ENCODE peak calls at places on chromosome 19, in eight cellular contexts. O is mesothelial cell of epicardium, B is retinal pigment epithelial cell, P is Calu3, C is PC-3, A is heart right ventricle, T is dorsolateral prefrontal cortex, L is astrocyte. K is an unnamed sample.

GRCh38 chr19:48900477-48901452 is 653 bp downstream of the NUCB1 start:
- DNase-seq in O (no peak), B (no peak), P (no peak), C (peak), A (no peak), T (no peak), L (peak), K (no peak)

GRCh38 chr19:29001922-29002247 is 211.1 kb downstream of the UQCRFS1 start:
- DNase-seq in O (no peak), B (no peak), P (no peak), C (no peak), A (no peak), T (no peak), L (no peak), K (no peak)

GRCh38 chr19:12411893-12412292 is 10.8 kb upstream of the ZNF799 start:
- DNase-seq in O (no peak), B (no peak), P (no peak), C (no peak), A (no peak), T (no peak), L (no peak), K (no peak)

GRCh38 chr19:18746393-18747167 is 44.5 kb downstream of the COMP start:
- DNase-seq in O (no peak), B (no peak), P (no peak), C (no peak), A (no peak), T (no peak), L (no peak), K (no peak)

GRCh38 chr19:33675501-33676124 is 53.9 kb downstream of the CHST8 start:
- DNase-seq in O (peak), B (no peak), P (no peak), C (no peak), A (no peak), T (no peak), L (no peak), K (no peak)

GRCh38 chr19:55212447-55212846 is 3.1 kb upstream of the PTPRH start:
- DNase-seq in O (no peak), B (no peak), P (peak), C (peak), A (no peak), T (no peak), L (no peak), K (no peak)

GRCh38 chr19:10644351-10645007 is 9.7 kb upstream of the ILF3 start:
- DNase-seq in O (peak), B (no peak), P (peak), C (peak), A (peak), T (peak), L (peak), K (peak)

GRCh38 chr19:39093761-39094160 is 9.6 kb downstream of the ACP7 start:
- DNase-seq in O (no peak), B (no peak), P (no peak), C (no peak), A (no peak), T (no peak), L (peak), K (no peak)

GRCh38 chr19:10593820-10594637 is 6.9 kb upstream of the AP1M2 start:
- DNase-seq in O (no peak), B (no peak), P (no peak), C (no peak), A (no peak), T (peak), L (no peak), K (no peak)

GRCh38 chr19:37654118-37654517 is 1.1 kb downstream of the ZFP30 start:
- DNase-seq in O (no peak), B (peak), P (no peak), C (no peak), A (no peak), T (no peak), L (no peak), K (no peak)

GRCh38 chr19:44573183-44573582 is 40.2 kb upstream of the IGSF23 start:
- DNase-seq in O (no peak), B (no peak), P (no peak), C (no peak), A (no peak), T (no peak), L (no peak), K (no peak)

GRCh38 chr19:10419646-10420443 is 493 bp upstream of the PDE4A start:
- DNase-seq in O (peak), B (no peak), P (no peak), C (peak), A (no peak), T (no peak), L (peak), K (peak)

GRCh38 chr19:8194528-8195275 is 14.5 kb upstream of the CERS4 start:
- DNase-seq in O (no peak), B (no peak), P (no peak), C (no peak), A (no peak), T (no peak), L (no peak), K (no peak)

GRCh38 chr19:45767410-45767880 is 1.6 kb downstream of the SIX5 start:
- DNase-seq in O (peak), B (peak), P (peak), C (peak), A (peak), T (no peak), L (peak), K (no peak)

GRCh38 chr19:17107546-17108452 is 32.2 kb downstream of the MYO9B start:
- DNase-seq in O (peak), B (peak), P (peak), C (peak), A (peak), T (peak), L (peak), K (no peak)

GRCh38 chr19:38831142-38831605 is 420 bp downstream of the ECH1 start:
- DNase-seq in O (peak), B (no peak), P (peak), C (peak), A (peak), T (peak), L (peak), K (no peak)

GRCh38 chr19:51242881-51243280 is 8.0 kb upstream of the SIGLECL1 start:
- DNase-seq in O (no peak), B (no peak), P (no peak), C (no peak), A (no peak), T (no peak), L (no peak), K (no peak)

GRCh38 chr19:30648321-30648720 is 276.1 kb downstream of the ZNF536 start:
- DNase-seq in O (no peak), B (no peak), P (no peak), C (no peak), A (no peak), T (no peak), L (no peak), K (no peak)
- TF ChIP-seq CTCF in O (no peak), B (peak), P (no peak), C (no peak), A (no peak), T (no peak), L (peak), K (no peak)

DNA sequence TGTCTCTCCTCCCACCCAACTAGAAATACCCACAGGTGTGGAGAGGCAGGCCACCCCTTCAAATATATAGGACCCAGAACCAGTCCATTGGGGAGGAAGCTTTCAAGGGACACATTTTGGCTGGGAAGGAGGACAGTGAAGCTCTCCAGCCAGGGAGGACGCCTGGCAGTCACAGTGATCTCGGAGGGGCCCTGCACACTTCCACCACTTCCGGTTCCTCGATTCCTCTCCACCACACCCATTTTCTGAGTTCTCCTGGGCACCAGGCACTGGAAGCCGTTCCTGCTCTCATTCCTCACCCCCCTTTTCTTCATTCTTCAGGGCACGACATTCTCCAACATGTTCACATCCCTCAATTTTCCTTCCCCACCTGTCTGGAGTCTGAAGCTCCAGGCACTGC is 30.4 kb upstream of the CEACAM21 start:
- DNase-seq in O (no peak), B (no peak), P (no peak), C (no peak), A (no peak), T (no peak), L (no peak), K (no peak)
- TF ChIP-seq CTCF in O (no peak), B (no peak), P (no peak), C (no peak), A (no peak), T (no peak), L (no peak), K (no peak)

GRCh38 chr19:2540646-2541454 is 64.9 kb downstream of the GADD45B start:
- DNase-seq in O (peak), B (peak), P (peak), C (peak), A (peak), T (no peak), L (peak), K (no peak)
- TF ChIP-seq CTCF in O (no peak), B (peak), P (no peak), C (no peak), A (peak), T (no peak), L (no peak), K (no peak)

GRCh38 chr19:13824703-13825102 is 29.5 kb downstream of the ZSWIM4 start:
- DNase-seq in O (no peak), B (no peak), P (no peak), C (no peak), A (no peak), T (no peak), L (no peak), K (no peak)

GRCh38 chr19:13823901-13824300 is 28.7 kb downstream of the ZSWIM4 start:
- DNase-seq in O (no peak), B (no peak), P (no peak), C (no peak), A (no peak), T (no peak), L (no peak), K (no peak)

GRCh38 chr19:13826652-13827235 is 31.5 kb downstream of the ZSWIM4 start:
- DNase-seq in O (no peak), B (no peak), P (no peak), C (no peak), A (no peak), T (no peak), L (no peak), K (no peak)

GRCh38 chr19:13827656-13828055 is 32.4 kb downstream of the ZSWIM4 start:
- DNase-seq in O (no peak), B (no peak), P (no peak), C (no peak), A (no peak), T (no peak), L (no peak), K (no peak)

DNA sequence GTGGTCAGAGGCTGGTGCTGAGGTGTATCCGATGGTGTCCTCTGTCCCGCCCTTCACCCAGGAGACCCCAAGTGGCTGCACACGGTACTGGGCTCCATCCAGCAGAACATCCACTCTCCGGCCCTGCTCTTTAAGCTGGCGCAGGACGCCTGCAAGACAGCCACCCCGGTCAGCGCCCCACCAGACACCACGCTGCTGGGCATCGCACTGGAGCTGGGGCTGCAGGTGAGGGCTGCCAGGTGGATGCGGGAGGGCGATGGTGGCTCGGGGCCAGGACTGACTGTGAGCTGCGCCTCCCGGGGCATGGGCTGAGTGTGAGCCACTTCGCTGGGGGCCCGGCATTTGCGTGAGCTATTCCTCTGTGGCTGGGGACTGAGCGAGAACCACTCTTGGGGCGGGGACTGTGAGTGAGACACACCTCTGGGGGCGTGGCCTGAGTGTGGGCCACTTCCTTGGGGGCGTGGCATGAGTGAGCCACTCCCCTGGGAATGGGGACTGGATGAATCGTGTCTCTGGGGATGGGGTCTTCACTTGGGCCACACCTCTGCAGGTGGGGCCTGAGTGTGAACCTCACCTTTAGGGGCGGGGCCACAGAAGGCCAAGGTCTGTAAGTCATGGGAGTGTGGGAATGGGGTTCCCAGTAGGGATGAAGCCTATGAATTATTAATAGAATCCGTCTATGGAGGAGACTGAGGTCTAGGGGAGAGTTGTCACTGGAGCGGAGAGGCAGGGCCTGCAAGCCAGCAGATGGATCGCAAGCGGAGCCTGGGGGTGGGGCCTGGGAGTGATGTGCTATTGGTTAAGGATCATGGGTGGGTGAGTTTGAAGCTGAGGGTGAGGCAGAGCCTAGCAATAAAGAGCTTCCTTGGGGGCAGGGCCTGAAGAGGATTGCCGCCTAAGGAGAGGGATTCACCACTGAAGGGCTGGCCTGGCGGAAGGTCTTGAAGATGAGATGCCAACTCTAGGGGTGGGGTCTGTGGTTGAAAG is 30.5 kb downstream of the ZSWIM4 start:
- DNase-seq in O (no peak), B (no peak), P (no peak), C (peak), A (no peak), T (no peak), L (no peak), K (no peak)
- TF ChIP-seq CTCF in O (no peak), B (peak), P (no peak), C (no peak), A (no peak), T (no peak), L (no peak), K (no peak)

K was measured in D721Med.